ENCODE peak calls at places on chromosomes 12 and 14, in ten cellular contexts. L is sigmoid colon, O is Calu3, W is Panc1, J is ovary, A is left ventricle myocardium inferior, U is stomach, Z is MM.1S, G is mucosa of descending colon, B is HFFc6. D is an unnamed sample.

GRCh38 chr14:74144789-74145188 is 60.0 kb downstream of the LIN52 start:
- DNase-seq in O (no peak), W (no peak), A (no peak), U (no peak), J (no peak), G (no peak), L (no peak), Z (no peak), B (no peak), D (no peak)

GRCh38 chr12:77914089-77914488 is 83.4 kb downstream of the NAV3 start:
- DNase-seq in O (no peak), U (no peak), L (no peak), G (no peak), B (no peak), J (no peak), Z (no peak), A (no peak), W (no peak), D (no peak)

GRCh38 chr12:30358113-30358512 is 337.6 kb downstream of the IPO8 start:
- DNase-seq in W (no peak), B (no peak), G (no peak), Z (no peak), O (no peak), L (no peak), J (no peak), U (no peak), A (no peak), D (peak)

GRCh38 chr12:108315486-108316105 is 23.5 kb downstream of the CMKLR1 start:
- DNase-seq in A (no peak), L (no peak), B (no peak), G (no peak), W (no peak), U (no peak), J (no peak), O (no peak), Z (no peak), D (no peak)

GRCh38 chr12:117574655-117575054 is 213.2 kb upstream of the NOS1 start:
- DNase-seq in O (no peak), B (no peak), L (no peak), W (no peak), A (no peak), J (no peak), G (no peak), Z (no peak), U (no peak), D (no peak)

GRCh38 chr12:94507455-94507854 is 47.8 kb upstream of the CEP83 start:
- DNase-seq in O (no peak), G (no peak), L (no peak), J (no peak), Z (no peak), U (no peak), B (no peak), A (no peak), W (no peak), D (no peak)

GRCh38 chr14:73743431-73743931 is 29.3 kb upstream of the PNMA1 start:
- DNase-seq in L (peak), Z (peak), O (no peak), G (peak), U (no peak), A (peak), W (no peak), B (no peak), J (no peak), D (no peak)

GRCh38 chr12:131340616-131341210 is 370.2 kb upstream of the SFSWAP start:
- DNase-seq in Z (no peak), W (no peak), J (no peak), L (no peak), G (no peak), B (no peak), U (no peak), O (no peak), A (no peak), D (no peak)

GRCh38 chr14:61269321-61270083 is 11.6 kb downstream of the TMEM30B start:
- DNase-seq in U (peak), L (peak), A (peak), W (peak), G (peak), B (peak), J (peak), O (peak), Z (peak), D (peak)
- TF ChIP-seq CTCF in U (no peak), L (peak), A (peak), W (peak), G (peak), B (peak), J (peak), O (peak), Z (peak), D (peak)

GRCh38 chr12:96500686-96501085 is 11.3 kb downstream of the CFAP54 start:
- DNase-seq in J (no peak), G (no peak), L (no peak), A (no peak), U (no peak), B (peak), O (peak), W (no peak), Z (peak), D (no peak)
- TF ChIP-seq CTCF in J (no peak), G (no peak), L (no peak), A (peak), U (no peak), B (peak), O (no peak), W (no peak), Z (no peak), D (no peak)

GRCh38 chr12:92145731-92146496 is at the start of gene BTG1:
- DNase-seq in J (peak), B (peak), W (peak), A (peak), G (peak), L (peak), O (peak), Z (peak), U (peak), D (peak)

GRCh38 chr12:92145481-92145730 is 240 bp downstream of the BTG1 start:
- DNase-seq in W (no peak), O (no peak), J (no peak), L (no peak), B (no peak), U (no peak), A (no peak), G (no peak), Z (no peak), D (no peak)

GRCh38 chr12:92144045-92144630 is 1.5 kb downstream of the BTG1 start:
- DNase-seq in U (peak), L (peak), Z (peak), W (no peak), A (peak), O (peak), B (peak), G (peak), J (peak), D (peak)

GRCh38 chr12:92143280-92143679 is 2.4 kb downstream of the BTG1 start:
- DNase-seq in U (no peak), O (no peak), J (no peak), Z (peak), L (no peak), B (no peak), W (no peak), G (no peak), A (no peak), D (no peak)

GRCh38 chr12:92144631-92145480 is 790 bp downstream of the BTG1 start:
- DNase-seq in A (peak), U (peak), W (no peak), B (peak), Z (peak), G (peak), L (peak), O (peak), J (peak), D (peak)
- TF ChIP-seq CTCF in A (peak), U (no peak), W (no peak), B (peak), Z (peak), G (no peak), L (no peak), O (no peak), J (no peak), D (no peak)

GRCh38 chr12:98372340-98373018 is 142.9 kb upstream of the TMPO start:
- DNase-seq in U (no peak), B (no peak), J (no peak), W (no peak), O (no peak), G (no peak), Z (no peak), L (no peak), A (no peak), D (no peak)

GRCh38 chr12:98370976-98371375 is 144.4 kb upstream of the TMPO start:
- DNase-seq in G (no peak), A (no peak), L (no peak), U (no peak), O (no peak), B (no peak), J (no peak), Z (no peak), W (no peak), D (no peak)

GRCh38 chr12:98373019-98373554 is 142.3 kb upstream of the TMPO start:
- DNase-seq in G (peak), Z (peak), J (no peak), U (no peak), A (no peak), W (no peak), B (peak), L (no peak), O (peak), D (no peak)

GRCh38 chr12:98369601-98370000 is 145.8 kb upstream of the TMPO start:
- DNase-seq in A (no peak), U (no peak), Z (no peak), L (no peak), O (no peak), G (no peak), B (no peak), W (no peak), J (no peak), D (no peak)

GRCh38 chr12:98371419-98371818 is 144.0 kb upstream of the TMPO start:
- DNase-seq in B (no peak), A (no peak), W (no peak), J (no peak), L (no peak), O (no peak), U (no peak), Z (no peak), G (no peak), D (no peak)
- TF ChIP-seq CTCF in B (no peak), A (no peak), W (no peak), J (no peak), L (no peak), O (no peak), U (no peak), Z (no peak), G (no peak), D (no peak)

GRCh38 chr14:88380405-88380804 is 5.1 kb upstream of the SPATA7 start:
- DNase-seq in O (no peak), Z (no peak), W (no peak), L (no peak), J (no peak), A (no peak), G (no peak), B (no peak), U (no peak), D (no peak)
- TF ChIP-seq CTCF in O (no peak), Z (no peak), W (peak), L (no peak), J (no peak), A (peak), G (no peak), B (peak), U (no peak), D (no peak)